ENCODE peak calls at places on chromosomes 4 and X, in five cellular contexts. I is aorta, Q is lower lobe of right lung, P is neuronal stem cell, T is mammary epithelial cell. E is an unnamed sample.

GRCh38 chr4:144645621-144646522 is at the start of gene HHIP:
- DNase-seq in I (peak; percentile 55), Q (peak; percentile 74), P (no peak), T (peak; percentile 16), E (no peak)

GRCh38 chr4:102299708-102300107 is 45.6 kb downstream of the SLC39A8 start:
- DNase-seq in I (no peak), Q (peak; percentile 54), P (peak; percentile 38), T (peak; percentile 11), E (peak; percentile 22)

GRCh38 chrX:77556276-77556675 is 109.1 kb downstream of the FGF16 start:
- DNase-seq in I (no peak), Q (no peak), P (no peak), T (no peak), E (no peak)

GRCh38 chrX:40685352-40685918 is 38.1 kb upstream of the CXorf38 start:
- DNase-seq in I (no peak), Q (no peak), P (no peak), T (no peak), E (no peak)

GRCh38 chrX:102985182-102985581 is 48.1 kb downstream of the RAB40AL start:
- DNase-seq in I (no peak), Q (no peak), P (no peak), T (peak; percentile 19), E (no peak)

GRCh38 chr4:8830611-8831200 is 40.9 kb downstream of the HMX1 start:
- DNase-seq in I (no peak), Q (peak; percentile 28), P (no peak), T (no peak), E (peak; percentile 2)

GRCh38 chr4:98706200-98706813 is 47.9 kb upstream of the TSPAN5 start:
- DNase-seq in I (no peak), Q (no peak), P (no peak), T (no peak), E (peak; percentile 42)

GRCh38 chr4:110361921-110362320 is 114.0 kb upstream of the ENPEP start:
- DNase-seq in I (no peak), Q (no peak), P (no peak), T (peak; percentile 91), E (no peak)

GRCh38 chr4:52657630-52658501 is 1.2 kb downstream of the USP46 start:
- DNase-seq in I (no peak), Q (no peak), P (peak; percentile 30), T (peak; percentile 24), E (no peak)

GRCh38 chr4:106021737-106022410 is 126.6 kb downstream of the NPNT start:
- DNase-seq in I (no peak), Q (no peak), P (no peak), T (no peak), E (no peak)

GRCh38 chr4:146113171-146113570 is 62.3 kb upstream of the LSM6 start:
- DNase-seq in I (no peak), Q (no peak), P (no peak), T (no peak), E (no peak)

GRCh38 chrX:133726642-133727041 is 258.8 kb downstream of the GPC3 start:
- DNase-seq in I (no peak), Q (no peak), P (no peak), T (no peak), E (no peak)

GRCh38 chr4:184329235-184330007 is 111.7 kb upstream of the ENPP6 start:
- DNase-seq in I (no peak), Q (no peak), P (no peak), T (no peak), E (no peak)

GRCh38 chrX:51837926-51838325 is 55.5 kb upstream of the MAGED1 start:
- DNase-seq in I (no peak), Q (no peak), P (no peak), T (no peak), E (no peak)

GRCh38 chr4:140213736-140214135 is 59.8 kb upstream of the MAML3 start:
- DNase-seq in I (no peak), Q (no peak), P (no peak), T (peak; percentile 51), E (no peak)

GRCh38 chr4:186627226-186627865 is 72.0 kb upstream of the MTNR1A start:
- DNase-seq in I (no peak), Q (no peak), P (no peak), T (peak; percentile 65), E (no peak)

GRCh38 chrX:72102760-72103159 is 29.0 kb downstream of the RTL5 start:
- DNase-seq in I (no peak), Q (no peak), P (no peak), T (no peak), E (no peak)

DNA sequence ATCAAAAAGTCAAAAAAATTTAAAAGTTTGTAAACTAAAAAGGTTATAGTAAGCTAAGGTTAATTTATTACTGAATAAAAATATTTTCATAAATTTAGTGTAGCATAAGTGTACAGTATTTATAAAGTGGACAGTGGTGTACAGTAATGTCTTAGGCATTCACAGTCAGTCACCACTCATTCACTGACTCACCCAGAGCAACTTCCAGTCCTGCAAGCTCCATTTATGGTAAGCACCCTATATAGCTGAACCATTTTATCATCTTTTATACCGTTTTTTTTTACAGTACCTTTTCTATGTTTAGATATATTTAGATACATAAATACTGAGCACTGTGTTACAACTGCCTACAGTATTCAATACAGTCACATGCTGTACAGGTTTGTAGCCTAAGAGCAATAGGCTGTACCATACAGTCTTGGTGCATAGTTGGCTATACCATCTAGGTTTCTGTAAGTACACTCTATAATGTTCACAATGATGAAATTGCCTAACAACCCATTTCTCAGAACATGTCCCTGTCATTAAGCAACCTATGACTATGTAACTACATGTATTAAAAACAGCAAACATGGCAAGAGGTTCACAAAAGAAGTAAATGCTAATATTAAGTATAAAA is 18.6 kb downstream of the ACSL4 start:
- DNase-seq in I (no peak), Q (no peak), P (no peak), T (peak; percentile 75), E (no peak)
- H3K27ac ChIP-seq in I (no peak overlapping the region), Q (no peak overlapping the region), P (no peak overlapping the region), T (peak overlapping the region; percentile 46), E (no peak overlapping the region)

DNA sequence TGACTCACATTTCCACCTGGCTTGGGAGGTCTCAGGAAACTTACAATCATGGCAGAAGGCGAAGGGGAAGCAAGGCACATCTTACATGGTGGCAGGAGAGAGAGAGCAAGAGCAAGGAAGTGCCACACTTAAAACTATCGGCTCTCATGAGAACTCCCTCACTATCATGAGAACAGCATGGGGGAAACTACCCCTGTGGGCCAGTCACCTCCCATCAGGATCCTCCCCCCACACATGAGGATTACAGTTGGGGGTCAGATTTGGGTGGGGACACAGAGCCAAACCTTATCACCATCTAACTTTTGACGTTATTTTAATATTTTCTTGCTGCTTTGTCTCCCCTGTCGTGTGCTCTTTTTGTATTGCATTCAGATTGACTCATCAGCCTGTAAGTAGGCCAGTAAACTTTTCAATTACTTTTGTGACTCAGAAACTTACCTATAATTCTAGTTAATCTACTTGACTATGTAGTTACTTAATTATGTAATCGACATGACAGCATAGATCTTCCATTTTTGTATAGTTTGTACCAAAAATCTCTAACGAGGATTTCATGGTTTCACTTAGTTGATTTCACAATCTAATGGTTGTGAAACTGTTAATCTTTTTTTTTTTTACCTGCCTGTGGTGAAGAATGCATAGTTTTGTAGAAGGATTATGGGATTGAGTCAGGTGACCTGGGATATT is 18.2 kb downstream of the STIM2 start:
- DNase-seq in I (no peak), Q (no peak), P (no peak), T (peak; percentile 73), E (no peak)
- H3K9me3 ChIP-seq in I (no peaks in the 10 kb centered on the region), Q (no peaks in the 10 kb centered on the region), P (peaks cover 14% of the 10 kb centered on the region), T (no peaks in the 10 kb centered on the region), E (no peaks in the 10 kb centered on the region)

GRCh38 chr4:61193863-61194262 is 6.3 kb upstream of the ADGRL3 start:
- DNase-seq in I (no peak), Q (no peak), P (no peak), T (no peak), E (no peak)
- H3K27ac ChIP-seq in I (no peak overlapping the region), Q (no peak overlapping the region), P (no peak overlapping the region), T (no peak overlapping the region), E (no peak overlapping the region)

DNA sequence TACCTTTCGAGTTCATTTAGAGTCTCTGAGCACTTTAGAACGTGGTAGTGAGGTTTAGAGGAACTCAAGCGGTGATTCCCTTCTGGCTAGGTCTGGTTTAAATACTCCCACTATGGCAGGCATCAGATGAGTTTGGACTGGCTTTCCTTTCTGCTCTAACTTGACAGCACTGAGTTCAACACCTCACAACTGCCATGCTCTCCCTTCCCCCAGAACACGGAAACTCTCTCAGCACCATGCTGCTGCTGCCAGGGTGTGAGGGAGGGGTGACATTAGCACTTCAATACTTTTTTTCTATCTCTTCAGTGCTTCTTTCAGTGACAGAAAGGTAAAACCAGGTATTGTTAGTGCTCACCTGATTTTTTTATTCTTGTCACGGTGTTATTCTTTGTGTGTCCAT is 234.5 kb upstream of the AGTR2 start:
- DNase-seq in I (no peak), Q (no peak), P (no peak), T (no peak), E (no peak)
- H3K9me3 ChIP-seq in I (peaks cover 2% of the 10 kb centered on the region), Q (no peaks in the 10 kb centered on the region), P (no peaks in the 10 kb centered on the region), T (peaks cover 3% of the 10 kb centered on the region), E (no peaks in the 10 kb centered on the region)

GRCh38 chr4:88738714-88739366 is 41.2 kb upstream of the NAP1L5 start:
- DNase-seq in I (no peak), Q (no peak), P (no peak), T (no peak), E (no peak)
- H3K27ac ChIP-seq in I (peak overlapping the region; percentile 20), Q (no peak overlapping the region), P (no peak overlapping the region), T (no peak overlapping the region), E (no peak overlapping the region)